ENCODE peak calls at places on chromosomes 7 and 10, in six cellular contexts. F is endothelial cell of umbilical vein, R is neural progenitor cell, V is astrocyte, U is fibroblast of lung, T is GM23248. K is an unnamed sample.

GRCh38 chr7:52917982-52918578 is 117.4 kb upstream of the POM121L12 start:
- DNase-seq in F (peak), U (no peak), R (peak), T (peak), V (no peak), K (peak)

GRCh38 chr7:42843209-42843800 is 68.6 kb downstream of the C7orf25 start:
- DNase-seq in T (peak), F (peak), U (peak), V (peak), R (peak), K (peak)

GRCh38 chr10:56469482-56469881 is 108.4 kb upstream of the ZWINT start:
- DNase-seq in F (no peak), T (no peak), R (no peak), V (no peak), U (no peak), K (no peak)

GRCh38 chr7:44978511-44979366 is at the start of gene MYO1G:
- DNase-seq in V (no peak), T (no peak), U (no peak), F (no peak), R (no peak), K (no peak)

GRCh38 chr7:32536585-32536984 is 41.3 kb downstream of the AVL9 start:
- DNase-seq in V (peak), R (no peak), F (peak), T (peak), U (peak), K (peak)

GRCh38 chr10:71213127-71213616 is 802 bp downstream of the UNC5B start:
- DNase-seq in V (peak), U (peak), R (peak), T (peak), F (peak), K (peak)

GRCh38 chr10:127887497-127888415 is 5.0 kb downstream of the CLRN3 start:
- DNase-seq in V (peak), T (no peak), U (no peak), F (peak), R (no peak), K (no peak)

GRCh38 chr7:149232362-149232761 is 7.1 kb upstream of the ZNF212 start:
- DNase-seq in R (no peak), U (no peak), T (no peak), F (no peak), V (no peak), K (no peak)

GRCh38 chr10:118672766-118673715 is 77.6 kb upstream of the PRLHR start:
- DNase-seq in R (no peak), U (no peak), V (no peak), F (no peak), T (no peak), K (no peak)

GRCh38 chr7:1542329-1542728 is 11.8 kb downstream of the MAFK start:
- DNase-seq in U (no peak), V (no peak), F (no peak), T (no peak), R (no peak), K (no peak)

DNA sequence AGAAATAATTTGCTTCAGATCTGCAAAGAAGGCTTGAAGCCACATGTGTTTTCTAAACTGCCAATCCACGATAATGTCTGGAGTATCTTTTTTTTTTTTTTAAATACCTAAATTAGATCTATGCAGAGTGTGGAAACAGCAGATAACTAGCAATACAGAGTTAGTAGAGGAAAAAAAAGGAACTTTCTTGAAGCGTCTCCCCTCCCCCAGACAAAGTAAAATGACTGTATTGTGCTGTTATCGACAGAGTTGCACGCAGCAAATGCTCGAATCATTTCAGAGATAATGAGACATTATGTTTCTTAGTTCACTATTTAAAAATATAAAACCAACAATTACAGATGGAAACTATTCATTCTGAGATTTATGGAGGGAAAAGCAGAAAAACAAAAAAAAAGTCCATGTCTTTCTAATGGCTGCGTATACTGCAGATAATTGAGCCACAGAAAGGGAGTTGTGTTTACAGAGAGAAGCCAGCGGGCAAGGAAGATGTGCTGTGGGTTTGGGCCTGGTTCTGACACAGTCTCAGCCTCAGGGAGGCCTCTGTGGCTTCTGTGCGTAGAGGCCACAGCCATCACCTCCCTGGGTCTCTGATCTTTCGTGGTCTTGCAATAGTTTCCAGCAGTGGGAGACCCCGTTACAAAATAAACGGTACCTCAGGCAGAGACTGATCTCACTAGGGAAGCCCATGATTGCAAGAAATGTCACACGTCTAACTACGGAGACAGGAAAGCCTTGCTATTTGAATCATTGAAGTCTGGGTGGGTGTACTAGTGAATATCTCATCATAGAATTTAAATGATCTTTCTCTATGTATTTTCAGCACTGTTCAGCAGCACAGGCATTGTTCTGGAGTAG is 19.1 kb upstream of the KLF6 start:
- DNase-seq in F (peak), V (no peak), T (peak), R (no peak), U (no peak), K (no peak)
- H3K4me2 ChIP-seq in F (peak), V (peak), T (peak), R (no peak), U (no peak), K (no peak)

GRCh38 chr7:155093586-155093985 is 23.5 kb downstream of the HTR5A start:
- DNase-seq in U (no peak), F (no peak), T (no peak), R (no peak), V (no peak), K (peak)

GRCh38 chr7:155097338-155097737 is 27.2 kb downstream of the HTR5A start:
- DNase-seq in U (no peak), F (no peak), T (no peak), R (no peak), V (no peak), K (peak)

GRCh38 chr7:155090647-155091046 is 20.5 kb downstream of the HTR5A start:
- DNase-seq in F (no peak), R (no peak), V (no peak), U (no peak), T (no peak), K (peak)

DNA sequence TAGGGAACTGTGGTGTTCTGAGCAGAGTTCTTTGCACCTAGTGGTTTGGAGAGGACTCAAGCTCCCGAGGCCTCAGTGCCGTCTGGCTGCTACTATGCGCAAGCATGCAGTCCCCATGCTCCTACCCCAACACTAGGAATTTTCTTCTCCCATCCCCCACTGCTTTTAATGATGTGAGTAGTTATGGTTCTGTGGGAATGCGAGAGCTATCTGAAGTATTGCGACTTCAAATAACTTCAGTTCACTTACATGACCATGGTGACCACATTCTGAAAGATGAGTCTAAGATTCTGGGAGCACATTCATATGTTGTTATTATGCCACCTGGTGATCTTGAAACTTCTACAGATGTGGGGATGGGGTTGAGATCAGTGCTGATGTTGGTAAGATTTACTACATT is 24.5 kb downstream of the HTR5A start:
- DNase-seq in U (no peak), V (no peak), R (no peak), F (no peak), T (no peak), K (no peak)
- H3K4me3 ChIP-seq in U (no peak), V (no peak), R (no peak), F (no peak), T (no peak), K (no peak)

DNA sequence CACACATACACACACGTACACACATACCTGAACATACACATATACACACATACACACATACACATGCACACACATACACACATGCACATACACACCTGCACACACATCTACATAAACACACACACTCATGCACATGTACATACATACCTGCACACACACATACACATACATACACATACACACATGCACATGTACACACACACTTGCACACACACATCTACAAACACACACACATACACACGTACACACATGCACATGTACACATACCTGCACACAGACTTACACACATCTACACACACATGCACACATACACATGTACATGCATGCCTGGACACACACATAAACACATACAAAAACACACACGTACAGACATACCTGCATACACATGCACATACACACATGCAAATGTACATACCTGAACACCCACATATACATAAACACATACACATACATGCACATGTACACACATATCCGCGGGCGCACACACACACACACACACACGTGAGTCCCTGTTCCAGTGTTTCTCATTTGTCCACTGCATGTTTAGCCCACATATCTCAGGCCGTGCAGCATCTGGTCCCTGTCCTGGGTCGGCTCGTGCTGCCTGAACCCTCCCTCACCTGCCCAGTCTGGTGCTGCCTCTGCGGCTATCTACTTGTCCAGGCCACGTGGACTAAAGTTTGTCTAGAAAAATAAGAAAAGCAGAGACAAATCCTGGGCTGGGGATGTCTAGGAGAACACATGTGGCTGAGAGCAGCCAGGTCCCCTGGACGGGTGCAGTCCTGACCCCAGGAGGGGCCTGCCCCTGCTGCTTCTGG is 238.7 kb downstream of the TCERG1L start:
- DNase-seq in U (no peak), V (no peak), T (no peak), F (no peak), R (no peak), K (no peak)
- TF ChIP-seq EZH2 in U (no peak), V (no peak), T (no peak), F (no peak), R (no peak), K (no peak)

DNA sequence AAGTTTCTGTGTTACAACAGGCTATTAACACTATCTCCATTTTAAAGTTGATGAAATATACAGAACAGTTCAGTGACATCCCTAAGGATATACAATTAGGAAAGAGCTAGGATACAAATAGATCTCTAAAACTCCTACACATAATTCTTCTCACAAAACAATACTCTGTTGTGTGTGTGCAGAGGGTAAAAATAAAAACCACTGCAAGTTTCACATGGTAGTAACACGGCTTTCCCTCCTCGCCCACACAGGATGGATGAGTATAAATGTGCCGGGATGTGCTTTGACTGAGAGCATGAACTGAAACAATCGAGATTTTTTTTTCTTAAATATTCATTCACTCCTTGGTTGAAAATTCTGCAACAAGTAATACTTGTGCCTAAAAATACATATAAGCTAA is 131.5 kb upstream of the C1QL3 start:
- DNase-seq in F (no peak), R (no peak), U (no peak), V (no peak), T (no peak), K (no peak)
- H3K4me2 ChIP-seq in F (no peak), R (no peak), U (no peak), V (no peak), T (no peak), K (no peak)

GRCh38 chr10:110597476-110597875 is 30.0 kb downstream of the SMC3 start:
- DNase-seq in U (no peak), F (peak), T (no peak), R (no peak), V (no peak), K (no peak)

DNA sequence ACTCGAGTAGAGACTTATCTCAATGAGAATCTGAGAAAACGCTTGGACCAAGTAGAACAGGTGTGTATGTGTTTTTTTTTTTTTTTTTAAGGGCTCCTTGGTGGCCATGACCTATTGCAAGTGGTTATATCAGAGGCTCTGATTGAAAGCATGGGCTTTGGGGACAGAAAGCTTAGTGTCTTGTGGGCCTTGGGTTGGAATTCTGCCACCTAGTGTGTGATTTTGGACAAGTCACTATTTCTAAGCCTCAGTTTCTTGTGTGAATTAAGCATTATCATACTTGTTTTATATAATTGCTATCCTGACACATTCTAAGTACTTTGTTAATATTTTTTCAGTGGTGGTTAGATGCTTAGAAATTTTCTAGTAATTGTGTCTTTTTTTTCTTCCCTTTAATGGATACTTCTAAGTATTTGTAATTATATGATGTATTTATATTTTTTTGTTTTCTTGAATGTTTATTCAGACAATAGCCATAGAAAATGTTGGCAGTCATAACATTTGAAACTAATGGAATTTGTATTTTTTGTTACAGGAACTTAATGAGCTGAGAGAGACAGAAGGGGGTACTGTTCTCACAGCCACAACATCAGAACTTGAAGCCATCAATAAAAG is 33.1 kb downstream of the SMC3 start:
- DNase-seq in U (peak), R (peak), T (peak), F (peak), V (peak), K (peak)
- H3K4me3 ChIP-seq in U (no peak), R (no peak), T (no peak), F (no peak), V (no peak), K (no peak)

GRCh38 chr10:73910764-73911552 is at the start of gene PLAU:
- DNase-seq in V (no peak), T (peak), F (peak), R (peak), U (peak), K (peak)
- TF ChIP-seq EZH2 in V (no peak), T (no peak), F (no peak), R (peak), U (no peak), K (no peak)

GRCh38 chr10:293636-294035 is 158.4 kb downstream of the ZMYND11 start:
- DNase-seq in T (no peak), F (no peak), V (no peak), U (no peak), R (no peak), K (no peak)
- H3K4me2 ChIP-seq in T (no peak), F (no peak), V (no peak), U (no peak), R (no peak), K (no peak)

GRCh38 chr10:76070861-76071260 is 639.4 kb downstream of the LRMDA start:
- DNase-seq in T (no peak), F (no peak), V (no peak), U (no peak), R (no peak), K (no peak)
- H3K4me3 ChIP-seq in T (no peak), F (no peak), V (no peak), U (no peak), R (no peak), K (no peak)

K was measured in PC-3.